ENCODE peak calls at places on chromosomes 7 and 10, in eight cellular contexts. X is GM06990; G is HEK293T; I is naive thymus-derived CD8-positive, alpha-beta T cell; E is GM12891; C is astrocyte; V is activated T-cell treated with anti-CD3 and anti-CD28 coated beads for 1 hour; K is foreskin keratinocyte. A is an unnamed sample.
A peak's percentile ranks its signal among the peaks of the same experiment; 100 is the strongest.

GRCh38 chr10:107803541-107803940 is 639.0 kb upstream of the SORCS1 start:
- DNase-seq in X (no peak), G (no peak), I (no peak), E (no peak), C (no peak), V (no peak), K (no peak), A (no peak)

GRCh38 chr7:29328050-29328449 is 133.5 kb downstream of the CHN2 start:
- DNase-seq in X (no peak), G (no peak), I (no peak), E (no peak), C (no peak), V (no peak), K (no peak), A (no peak)

GRCh38 chr7:30800785-30801252 is 29.6 kb downstream of the MINDY4 start:
- DNase-seq in X (no peak), G (peak; percentile 72), I (peak; percentile 73), E (peak; percentile 47), C (peak; percentile 47), V (peak; percentile 7), K (peak; percentile 70), A (peak; percentile 90)

GRCh38 chr10:112763916-112764520 is 186.0 kb upstream of the TCF7L2 start:
- DNase-seq in X (no peak), G (no peak), I (no peak), E (no peak), C (peak; percentile 96), V (no peak), K (no peak), A (peak; percentile 90)

GRCh38 chr7:22256702-22257101 is 100.3 kb downstream of the RAPGEF5 start:
- DNase-seq in X (no peak), G (no peak), I (no peak), E (no peak), C (no peak), V (no peak), K (no peak), A (no peak)

GRCh38 chr7:132248841-132249590 is 327.3 kb downstream of the PLXNA4 start:
- DNase-seq in X (no peak), G (no peak), I (no peak), E (no peak), C (no peak), V (no peak), K (no peak), A (no peak)

GRCh38 chr10:34280599-34281374 is 534.3 kb downstream of the PARD3 start:
- DNase-seq in X (no peak), G (no peak), I (no peak), E (no peak), C (peak; percentile 98), V (no peak), K (peak; percentile 96), A (peak; percentile 96)

GRCh38 chr10:124185074-124185473 is 91.7 kb upstream of the CHST15 start:
- DNase-seq in X (no peak), G (no peak), I (no peak), E (no peak), C (no peak), V (no peak), K (peak; percentile 68), A (no peak)

GRCh38 chr10:114392112-114392835 is 12.0 kb downstream of the AFAP1L2 start:
- DNase-seq in X (no peak), G (no peak), I (no peak), E (no peak), C (no peak), V (no peak), K (no peak), A (no peak)

GRCh38 chr10:26468691-26469090 is 30.6 kb downstream of the APBB1IP start:
- DNase-seq in X (peak; percentile 68), G (no peak), I (peak; percentile 86), E (no peak), C (no peak), V (peak; percentile 34), K (no peak), A (no peak)

GRCh38 chr10:104054430-104054829 is 31.2 kb downstream of the COL17A1 start:
- DNase-seq in X (no peak), G (no peak), I (no peak), E (no peak), C (peak; percentile 73), V (no peak), K (peak; percentile 71), A (peak; percentile 91)

GRCh38 chr10:116470768-116471415 is 43.2 kb downstream of the PNLIPRP3 start:
- DNase-seq in X (no peak), G (peak; percentile 60), I (no peak), E (no peak), C (no peak), V (no peak), K (peak; percentile 35), A (peak; percentile 44)

GRCh38 chr7:37970211-37970610 is 49.8 kb downstream of the EPDR1 start:
- DNase-seq in X (no peak), G (no peak), I (no peak), E (no peak), C (no peak), V (no peak), K (no peak), A (no peak)

GRCh38 chr10:11325817-11326216 is 285.6 kb downstream of the USP6NL start:
- DNase-seq in X (no peak), G (no peak), I (no peak), E (no peak), C (peak; percentile 51), V (no peak), K (peak; percentile 13), A (no peak)

GRCh38 chr10:85613391-85613790 is 753.2 kb downstream of the GRID1 start:
- DNase-seq in X (no peak), G (no peak), I (no peak), E (no peak), C (no peak), V (no peak), K (no peak), A (no peak)

GRCh38 chr10:71187600-71187999 is 24.8 kb upstream of the UNC5B start:
- DNase-seq in X (no peak), G (no peak), I (no peak), E (no peak), C (no peak), V (no peak), K (no peak), A (no peak)

GRCh38 chr7:121313793-121314676 is 14.8 kb upstream of the WNT16 start:
- DNase-seq in X (peak; percentile 31), G (peak; percentile 51), I (no peak), E (no peak), C (peak; percentile 29), V (no peak), K (no peak), A (peak; percentile 41)

GRCh38 chr7:134367956-134368749 is 51.4 kb upstream of the SLC35B4 start:
- DNase-seq in X (no peak), G (no peak), I (no peak), E (no peak), C (no peak), V (no peak), K (no peak), A (no peak)

GRCh38 chr7:18041202-18041601 is 13.6 kb upstream of the PRPS1L1 start:
- DNase-seq in X (no peak), G (no peak), I (no peak), E (no peak), C (no peak), V (no peak), K (no peak), A (no peak)

GRCh38 chr10:106481598-106481997 is 682.9 kb downstream of the SORCS1 start:
- DNase-seq in X (no peak), G (no peak), I (no peak), E (no peak), C (no peak), V (no peak), K (no peak), A (no peak)

GRCh38 chr7:66629222-66629658 is 559 bp downstream of the KCTD7 start:
- DNase-seq in X (no peak), G (no peak), I (peak; percentile 65), E (no peak), C (no peak), V (no peak), K (no peak), A (no peak)

GRCh38 chr7:100825760-100826545 is 1.4 kb downstream of the EPHB4 start:
- DNase-seq in X (no peak), G (no peak), I (no peak), E (no peak), C (peak; percentile 26), V (no peak), K (no peak), A (peak; percentile 57)

GRCh38 chr7:104550362-104550761 is 222.0 kb downstream of the LHFPL3 start:
- DNase-seq in X (no peak), G (no peak), I (no peak), E (no peak), C (no peak), V (no peak), K (no peak), A (no peak)

GRCh38 chr7:2508327-2509231 is 11.0 kb upstream of the LFNG start:
- DNase-seq in X (peak; percentile 53), G (no peak), I (peak; percentile 94), E (peak; percentile 78), C (no peak), V (peak; percentile 68), K (no peak), A (peak; percentile 68)

GRCh38 chr10:4512557-4513286 is 313.3 kb upstream of the AKR1E2 start:
- DNase-seq in X (no peak), G (peak; percentile 48), I (no peak), E (no peak), C (peak; percentile 49), V (no peak), K (peak; percentile 68), A (peak; percentile 49)

GRCh38 chr10:35705671-35706070 is 63.6 kb upstream of the FZD8 start:
- DNase-seq in X (no peak), G (no peak), I (no peak), E (no peak), C (no peak), V (no peak), K (no peak), A (no peak)